ENCODE peak calls at places on chromosomes 16 and 17, in seven cellular contexts. F is CD8-positive, alpha-beta memory T cell; M is hepatocyte; C is body of pancreas; E is colonic mucosa; G is uterus; Z is spleen. P is an unnamed sample.

GRCh38 chr17:13306310-13306962 is 288.6 kb upstream of the ELAC2 start:
- DNase-seq in E (no peak), M (peak; percentile 71), G (no peak), Z (no peak), F (no peak), C (peak; percentile 43), P (no peak)

GRCh38 chr17:58391302-58391984 is 25.9 kb downstream of the RNF43 start:
- DNase-seq in M (peak; percentile 91), C (peak; percentile 97), Z (no peak), F (no peak), G (peak; percentile 19), E (peak; percentile 96), P (peak; percentile 98)

GRCh38 chr17:81867123-81867951 is 3.8 kb downstream of the ARHGDIA start:
- DNase-seq in E (peak; percentile 69), C (peak; percentile 67), G (no peak), M (peak; percentile 69), F (peak; percentile 29), Z (peak; percentile 85), P (peak; percentile 61)

GRCh38 chr17:58224315-58224714 is 5.3 kb upstream of the MKS1 start:
- DNase-seq in G (no peak), C (no peak), F (no peak), M (no peak), E (no peak), Z (no peak), P (no peak)

GRCh38 chr17:5911919-5912318 is 158.3 kb upstream of the WSCD1 start:
- DNase-seq in E (no peak), F (no peak), M (no peak), Z (no peak), C (no peak), G (no peak), P (no peak)

GRCh38 chr17:58245428-58246103 is 7.2 kb downstream of the LPO start:
- DNase-seq in M (peak; percentile 61), E (no peak), G (no peak), Z (no peak), F (no peak), C (no peak), P (peak; percentile 88)

GRCh38 chr16:17951273-17951845 is 385.2 kb downstream of the NPIPA8 start:
- DNase-seq in C (no peak), G (no peak), M (no peak), Z (no peak), E (no peak), F (no peak), P (no peak)

GRCh38 chr17:76384222-76384986 is at the start of gene SPHK1:
- DNase-seq in E (peak; percentile 80), C (peak; percentile 77), G (no peak), F (peak; percentile 48), M (peak; percentile 88), Z (peak; percentile 94), P (peak; percentile 74)

GRCh38 chr16:1831537-1832075 is 4.6 kb downstream of the FAHD1 start:
- DNase-seq in M (no peak), F (no peak), G (no peak), E (no peak), Z (peak; percentile 38), C (no peak), P (no peak)

GRCh38 chr17:82257473-82257872 is 16.0 kb downstream of the CSNK1D start:
- DNase-seq in Z (peak; percentile 82), F (peak; percentile 60), M (peak; percentile 44), C (peak; percentile 58), G (no peak), E (no peak), P (peak; percentile 57)

GRCh38 chr16:376817-377418 is 4.9 kb downstream of the PGAP6 start:
- DNase-seq in Z (peak; percentile 70), E (no peak), F (no peak), M (no peak), G (no peak), C (no peak), P (no peak)

GRCh38 chr16:12162151-12162559 is 185.6 kb downstream of the SNX29 start:
- DNase-seq in E (no peak), G (no peak), C (no peak), F (no peak), Z (peak; percentile 30), M (no peak), P (no peak)

GRCh38 chr16:78505544-78506371 is 406.3 kb downstream of the WWOX start:
- DNase-seq in C (peak; percentile 49), G (peak; percentile 92), E (peak; percentile 61), M (peak; percentile 23), F (no peak), Z (no peak), P (peak; percentile 17)

GRCh38 chr17:3887811-3888210 is 5.0 kb downstream of the CAMKK1 start:
- DNase-seq in E (no peak), Z (no peak), F (no peak), C (no peak), G (no peak), M (no peak), P (no peak)

GRCh38 chr17:3885970-3886369 is 6.9 kb downstream of the CAMKK1 start:
- DNase-seq in C (no peak), F (no peak), E (no peak), Z (no peak), M (peak; percentile 76), G (no peak), P (no peak)

GRCh38 chr17:3885271-3885670 is 7.6 kb downstream of the CAMKK1 start:
- DNase-seq in G (no peak), F (no peak), C (no peak), M (no peak), E (no peak), Z (no peak), P (no peak)

GRCh38 chr17:3887394-3887793 is 5.5 kb downstream of the CAMKK1 start:
- DNase-seq in E (no peak), F (no peak), M (no peak), G (no peak), Z (no peak), C (no peak), P (no peak)

GRCh38 chr17:3886776-3887175 is 6.1 kb downstream of the CAMKK1 start:
- DNase-seq in G (no peak), E (peak; percentile 40), F (peak; percentile 21), Z (peak; percentile 88), C (no peak), M (no peak), P (peak; percentile 35)
- H3K27ac ChIP-seq in G (peak overlapping the region; percentile 96), E (peak overlapping the region; percentile 72), F (no peak overlapping the region), Z (peak overlapping the region; percentile 95), C (no peak overlapping the region), M (no peak overlapping the region), P (peak overlapping the region; percentile 90)

GRCh38 chr17:49989518-49989880 is 5.5 kb downstream of the DLX3 start:
- DNase-seq in Z (no peak), C (no peak), M (no peak), G (no peak), F (no peak), E (no peak), P (no peak)
- H3K4me1 ChIP-seq in Z (peaks cover 6% of the 10 kb centered on the region), C (peaks cover 16% of the 10 kb centered on the region), M (peaks cover 10% of the 10 kb centered on the region), G (no peaks in the 10 kb centered on the region), F (peaks cover 6% of the 10 kb centered on the region), E (no peaks in the 10 kb centered on the region), P (peaks cover 3% of the 10 kb centered on the region)

GRCh38 chr16:15803608-15804007 is 53.2 kb downstream of the MYH11 start:
- DNase-seq in E (no peak), M (no peak), C (no peak), Z (peak; percentile 31), F (no peak), G (peak; percentile 69), P (no peak)
- H3K4me3 ChIP-seq in E (no peak overlapping the region), M (no peak overlapping the region), C (no peak overlapping the region), Z (no peak overlapping the region), F (no peak overlapping the region), G (no peak overlapping the region), P (no peak overlapping the region)

GRCh38 chr16:74926832-74927231 is 58.1 kb downstream of the WDR59 start:
- DNase-seq in G (no peak), C (no peak), M (no peak), F (no peak), E (no peak), Z (no peak), P (no peak)
- H3K27ac ChIP-seq in G (no peak overlapping the region), C (no peak overlapping the region), M (no peak overlapping the region), F (no peak overlapping the region), E (no peak overlapping the region), Z (no peak overlapping the region), P (no peak overlapping the region)

GRCh38 chr16:50278251-50278650 is 11.9 kb downstream of the ADCY7 start:
- DNase-seq in M (no peak), Z (no peak), F (no peak), E (no peak), C (no peak), G (no peak), P (no peak)

GRCh38 chr16:50280932-50281331 is 14.6 kb downstream of the ADCY7 start:
- DNase-seq in C (no peak), G (no peak), E (no peak), Z (peak; percentile 77), F (no peak), M (no peak), P (no peak)

GRCh38 chr16:50276801-50277560 is 10.6 kb downstream of the ADCY7 start:
- DNase-seq in F (no peak), C (no peak), Z (no peak), G (no peak), M (no peak), E (no peak), P (no peak)

GRCh38 chr16:50281391-50282009 is 15.1 kb downstream of the ADCY7 start:
- DNase-seq in M (no peak), C (no peak), F (no peak), E (no peak), G (no peak), Z (peak; percentile 84), P (no peak)

GRCh38 chr16:50279142-50279865 is 13.0 kb downstream of the ADCY7 start:
- DNase-seq in C (peak; percentile 35), G (no peak), F (no peak), Z (peak; percentile 89), M (no peak), E (peak; percentile 79), P (peak; percentile 36)
- H3K4me1 ChIP-seq in C (no peaks in the 10 kb centered on the region), G (no peaks in the 10 kb centered on the region), F (peaks cover 99% of the 10 kb centered on the region), Z (peaks cover 74% of the 10 kb centered on the region), M (peaks cover 2% of the 10 kb centered on the region), E (peaks cover 13% of the 10 kb centered on the region), P (peaks cover 9% of the 10 kb centered on the region)

GRCh38 chr17:41147531-41148204 is 2.0 kb downstream of the KRTAP4-5 start:
- DNase-seq in F (no peak), Z (no peak), C (no peak), E (no peak), M (no peak), G (no peak), P (no peak)
- H3K4me3 ChIP-seq in F (no peak overlapping the region), Z (no peak overlapping the region), C (no peak overlapping the region), E (no peak overlapping the region), M (no peak overlapping the region), G (no peak overlapping the region), P (no peak overlapping the region)

GRCh38 chr17:38585056-38585804 is 20.5 kb downstream of the SRCIN1 start:
- DNase-seq in C (no peak), G (no peak), F (no peak), E (no peak), M (peak; percentile 31), Z (no peak), P (peak; percentile 56)
- H3K27ac ChIP-seq in C (no peak overlapping the region), G (no peak overlapping the region), F (no peak overlapping the region), E (no peak overlapping the region), M (no peak overlapping the region), Z (no peak overlapping the region), P (no peak overlapping the region)

GRCh38 chr17:42129109-42129837 is 6.7 kb downstream of the HSPB9 start:
- DNase-seq in C (no peak), Z (no peak), F (no peak), M (no peak), G (peak; percentile 62), E (no peak), P (no peak)
- H3K4me1 ChIP-seq in C (peaks cover 33% of the 10 kb centered on the region), Z (peaks cover 37% of the 10 kb centered on the region), F (peaks cover 25% of the 10 kb centered on the region), M (peaks cover 12% of the 10 kb centered on the region), G (no peaks in the 10 kb centered on the region), E (peaks cover 22% of the 10 kb centered on the region), P (peaks cover 4% of the 10 kb centered on the region)

P was measured in small intestine.